ENCODE peak calls at places on chromosome 22, in six cellular contexts. K, E, I, F, O and C are unnamed samples.

GRCh38 chr22:46079861-46080821 is 70.2 kb upstream of the PPARA start:
- DNase-seq in I (peak; percentile 78), O (no peak), F (no peak), K (peak; percentile 86), E (peak; percentile 86), C (no peak)

GRCh38 chr22:46122511-46122971 is 27.8 kb upstream of the PPARA start:
- DNase-seq in E (peak; percentile 57), K (no peak), O (no peak), F (peak; percentile 39), I (no peak), C (peak; percentile 86)

GRCh38 chr22:20056696-20057386 is 23.2 kb upstream of the DGCR8 start:
- DNase-seq in E (no peak), F (no peak), I (no peak), O (no peak), K (no peak), C (no peak)

GRCh38 chr22:42065408-42066132 is 5.0 kb downstream of the NAGA start:
- DNase-seq in E (no peak), F (no peak), I (no peak), K (no peak), O (no peak), C (no peak)

GRCh38 chr22:37501610-37502341 is 15.6 kb upstream of the MFNG start:
- DNase-seq in I (peak; percentile 80), O (no peak), F (no peak), K (peak; percentile 92), E (peak; percentile 91), C (no peak)

GRCh38 chr22:40749829-40750228 is 69.3 kb downstream of the SLC25A17 start:
- DNase-seq in I (no peak), O (no peak), E (no peak), K (no peak), F (no peak), C (no peak)

GRCh38 chr22:37079668-37080171 is 28.2 kb downstream of the KCTD17 start:
- DNase-seq in I (no peak), E (peak; percentile 28), F (peak; percentile 64), K (peak; percentile 22), O (no peak), C (no peak)

GRCh38 chr22:24429411-24430365 is 2.3 kb downstream of the ADORA2A start:
- DNase-seq in I (no peak), O (no peak), F (no peak), E (no peak), K (peak; percentile 52), C (peak; percentile 43)

GRCh38 chr22:23466351-23466750 is 113.7 kb downstream of the IGLL1 start:
- DNase-seq in F (no peak), I (no peak), K (no peak), E (no peak), O (no peak), C (no peak)

GRCh38 chr22:46844606-46845210 is 82.3 kb downstream of the TBC1D22A start:
- DNase-seq in K (no peak), I (no peak), E (no peak), O (no peak), F (no peak), C (no peak)

GRCh38 chr22:37050913-37051628 is 471 bp upstream of the KCTD17 start:
- DNase-seq in E (no peak), I (no peak), O (no peak), F (no peak), K (no peak), C (no peak)

GRCh38 chr22:19290400-19291217 is 910 bp downstream of the CLTCL1 start:
- DNase-seq in O (no peak), I (no peak), K (peak; percentile 27), E (no peak), F (no peak), C (peak; percentile 25)

GRCh38 chr22:31350410-31350863 is 4.3 kb upstream of the PATZ1 start:
- DNase-seq in O (no peak), I (no peak), K (no peak), F (no peak), E (peak; percentile 21), C (peak; percentile 14)

GRCh38 chr22:23754220-23754919 is at the start of gene VPREB3:
- DNase-seq in F (no peak), O (no peak), K (no peak), I (no peak), E (no peak), C (no peak)

GRCh38 chr22:16989915-16990314 is 18.1 kb downstream of the GAB4 start:
- DNase-seq in I (no peak), K (no peak), E (peak; percentile 1), O (no peak), F (no peak), C (no peak)

GRCh38 chr22:46355369-46355995 is 20.0 kb downstream of the TRMU start:
- DNase-seq in F (peak; percentile 44), O (no peak), I (peak; percentile 81), E (peak; percentile 56), K (peak; percentile 53), C (peak; percentile 92)

GRCh38 chr22:25407226-25407858 is 157.1 kb upstream of the GRK3 start:
- DNase-seq in E (no peak), I (no peak), F (no peak), O (no peak), K (no peak), C (no peak)

GRCh38 chr22:46971141-46971775 is 208.8 kb downstream of the TBC1D22A start:
- DNase-seq in E (no peak), O (no peak), K (peak; percentile 56), I (no peak), F (no peak), C (peak; percentile 49)

GRCh38 chr22:47780281-47780875 is 1017.9 kb downstream of the TBC1D22A start:
- DNase-seq in K (no peak), F (no peak), I (no peak), E (no peak), O (no peak), C (no peak)

GRCh38 chr22:20139391-20140106 is 7.9 kb downstream of the ZDHHC8 start:
- DNase-seq in O (no peak), F (no peak), K (no peak), I (no peak), E (no peak), C (no peak)

GRCh38 chr22:35949243-35949642 is 79.4 kb downstream of the RBFOX2 start:
- DNase-seq in E (no peak), I (no peak), O (no peak), K (no peak), F (no peak), C (no peak)

GRCh38 chr22:30841264-30841663 is 127.3 kb downstream of the MORC2 start:
- DNase-seq in O (no peak), F (no peak), K (no peak), E (peak; percentile 10), I (no peak), C (no peak)

GRCh38 chr22:48522271-48522670 is 1305.4 kb downstream of the BRD1 start:
- DNase-seq in F (no peak), K (no peak), E (no peak), O (no peak), I (no peak), C (no peak)

GRCh38 chr22:29457730-29458129 is 19.3 kb downstream of the RFPL1 start:
- DNase-seq in O (no peak), E (peak; percentile 45), K (peak; percentile 15), F (no peak), I (no peak), C (peak; percentile 38)

GRCh38 chr22:21985214-21985613 is 2.6 kb upstream of the TOP3B start:
- DNase-seq in F (no peak), O (no peak), E (no peak), K (no peak), I (no peak), C (no peak)

GRCh38 chr22:21982338-21982965 is at the start of gene TOP3B:
- DNase-seq in K (peak; percentile 74), I (peak; percentile 90), O (no peak), F (peak; percentile 65), E (peak; percentile 71), C (peak; percentile 83)

GRCh38 chr22:21980547-21980946 is 2.0 kb downstream of the TOP3B start:
- DNase-seq in F (no peak), I (no peak), K (no peak), E (no peak), O (no peak), C (no peak)

GRCh38 chr22:21981874-21982273 is 713 bp downstream of the TOP3B start:
- DNase-seq in O (no peak), E (no peak), I (no peak), K (no peak), F (no peak), C (no peak)

GRCh38 chr22:21984793-21985192 is 2.2 kb upstream of the TOP3B start:
- DNase-seq in O (no peak), F (no peak), E (peak; percentile 43), K (no peak), I (no peak), C (peak; percentile 53)
- TF ChIP-seq CTCF in O (no peak), F (no peak), E (peak; percentile 44), K (peak; percentile 44), I (no peak), C (peak; percentile 40)

GRCh38 chr22:26561756-26562417 is 28.0 kb downstream of the TPST2 start:
- DNase-seq in K (no peak), I (no peak), F (no peak), O (no peak), E (no peak), C (no peak)
- TF ChIP-seq CTCF in K (no peak), I (no peak), F (no peak), O (no peak), E (no peak), C (no peak)

GRCh38 chr22:34946339-34946985 is 119.5 kb upstream of the ISX start:
- DNase-seq in I (no peak), K (no peak), F (no peak), O (no peak), E (no peak), C (no peak)

DNA sequence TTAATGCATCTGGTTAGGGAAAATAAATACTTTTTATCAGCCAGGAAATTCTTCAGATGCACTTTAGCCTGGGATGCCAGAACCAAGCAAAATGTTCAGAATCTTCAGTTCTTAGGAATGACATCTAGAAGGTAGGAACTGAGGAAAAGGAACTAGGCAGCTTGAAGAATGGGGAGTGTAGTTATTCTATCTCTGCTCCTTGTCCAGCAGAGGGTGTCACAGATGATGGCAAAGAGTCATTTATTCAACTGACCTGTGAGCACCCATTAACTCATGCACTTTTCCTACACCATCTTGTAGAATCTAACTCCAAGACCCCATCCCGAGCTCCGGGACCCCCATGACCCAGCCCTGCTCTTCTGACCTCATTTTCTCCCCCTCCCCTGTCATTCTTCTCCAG is 122.1 kb upstream of the ISX start:
- DNase-seq in K (no peak), E (no peak), F (no peak), I (no peak), O (no peak), C (no peak)
- TF ChIP-seq CTCF in K (no peak), E (no peak), F (no peak), I (no peak), O (no peak), C (no peak)

DNA sequence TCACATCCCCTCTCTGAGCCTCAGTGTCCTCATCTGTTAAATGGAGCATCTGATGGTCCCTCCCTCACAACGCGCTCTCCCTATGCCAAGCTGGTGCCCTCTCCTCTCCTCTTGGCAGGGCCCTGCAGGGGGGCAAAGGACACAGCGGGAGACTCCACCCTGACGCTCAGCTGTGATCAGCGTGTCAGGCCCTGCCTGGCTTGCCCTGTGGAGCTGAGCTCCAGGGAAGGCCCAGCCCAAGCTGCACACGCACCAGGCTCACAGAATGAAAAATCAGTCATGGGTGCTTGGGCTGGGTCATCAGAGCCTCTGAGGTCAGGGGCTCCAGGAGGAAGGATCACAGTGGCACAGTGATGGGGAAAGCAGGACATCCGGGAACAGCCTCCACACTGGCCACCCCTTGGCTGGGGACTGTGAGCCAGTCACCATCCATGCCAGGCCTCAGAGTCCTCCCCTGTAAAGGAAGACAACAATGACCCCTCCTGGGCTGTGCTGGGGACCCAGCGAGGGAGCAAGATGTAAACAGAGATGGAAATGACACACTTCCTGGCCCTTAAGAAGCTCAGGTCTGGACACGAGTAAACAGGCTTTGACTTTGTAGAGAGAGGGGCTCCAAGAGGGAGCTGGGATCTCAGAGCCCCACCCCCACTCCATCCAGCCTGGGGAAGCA is 36.6 kb downstream of the RPL3 start:
- DNase-seq in K (no peak), I (no peak), F (no peak), E (no peak), O (no peak), C (no peak)
- TF ChIP-seq CTCF in K (no peak), I (no peak), F (no peak), E (no peak), O (no peak), C (no peak)